ENCODE peak calls at places on chromosomes 2 and 18, in ten cellular contexts. X, C, W, Y, Z, J, U, H, S and A are unnamed samples.

GRCh38 chr2:24489942-24490673 is 946 bp upstream of the NCOA1 start:
- DNase-seq in C (peak; percentile 20), Y (peak; percentile 21), S (no peak), H (peak; percentile 53), J (no peak), Z (peak; percentile 62), X (no peak), W (no peak), U (no peak), A (peak; percentile 86)

GRCh38 chr2:38462121-38462634 is 85.1 kb upstream of the ATL2 start:
- DNase-seq in Y (no peak), Z (peak; percentile 94), J (peak; percentile 23), W (no peak), H (peak; percentile 62), C (no peak), U (no peak), S (peak; percentile 69), X (peak; percentile 70), A (peak; percentile 95)

GRCh38 chr2:215832791-215833190 is 180.6 kb downstream of the MREG start:
- DNase-seq in S (no peak), J (peak; percentile 48), U (no peak), X (no peak), H (no peak), Y (no peak), Z (peak; percentile 33), W (no peak), C (no peak), A (no peak)

GRCh38 chr2:98036349-98037000 is 40.7 kb upstream of the TMEM131 start:
- DNase-seq in X (no peak), U (no peak), H (no peak), Y (peak; percentile 63), W (no peak), S (no peak), J (no peak), Z (no peak), C (no peak), A (no peak)

GRCh38 chr2:207473203-207473865 is 56.4 kb upstream of the CREB1 start:
- DNase-seq in Z (peak; percentile 90), U (no peak), C (peak; percentile 41), W (peak; percentile 38), Y (peak; percentile 71), H (no peak), X (peak; percentile 35), S (peak; percentile 40), J (peak; percentile 69), A (peak; percentile 44)

GRCh38 chr2:209321076-209321475 is 102.8 kb upstream of the MAP2 start:
- DNase-seq in J (no peak), H (no peak), C (no peak), Y (no peak), S (no peak), W (no peak), U (no peak), X (no peak), Z (peak; percentile 59), A (no peak)

GRCh38 chr2:218381916-218382366 is at the start of gene SLC11A1:
- DNase-seq in S (no peak), U (no peak), Z (no peak), Y (no peak), C (no peak), W (no peak), H (peak; percentile 32), J (peak; percentile 89), X (peak; percentile 83), A (peak; percentile 39)

GRCh38 chr2:240571314-240571973 is 3.2 kb downstream of the RNPEPL1 start:
- DNase-seq in Z (no peak), X (peak; percentile 13), S (no peak), Y (no peak), C (no peak), W (no peak), U (no peak), J (no peak), H (peak; percentile 4), A (peak; percentile 76)

GRCh38 chr2:228318218-228318617 is 136.7 kb upstream of the SPHKAP start:
- DNase-seq in H (peak; percentile 11), X (peak; percentile 44), Y (peak; percentile 71), Z (peak; percentile 49), W (no peak), U (no peak), C (peak; percentile 14), S (no peak), J (peak; percentile 4), A (no peak)

GRCh38 chr2:158414538-158414937 is 42.0 kb downstream of the CCDC148 start:
- DNase-seq in J (no peak), Z (peak; percentile 72), X (no peak), W (no peak), U (no peak), S (no peak), C (no peak), H (no peak), Y (no peak), A (peak; percentile 68)

GRCh38 chr2:76197842-76198448 is 487.2 kb upstream of the GCFC2 start:
- DNase-seq in Y (peak; percentile 74), W (no peak), C (peak; percentile 64), Z (peak; percentile 59), H (peak; percentile 52), X (peak; percentile 54), J (peak; percentile 57), U (no peak), S (no peak), A (no peak)

GRCh38 chr2:217737127-217737526 is 265.7 kb downstream of the TNS1 start:
- DNase-seq in S (no peak), C (no peak), W (no peak), J (no peak), X (no peak), Z (no peak), U (no peak), Y (no peak), H (no peak), A (no peak)

GRCh38 chr18:10727477-10727876 is 201.7 kb downstream of the NAPG start:
- DNase-seq in X (no peak), J (no peak), H (no peak), W (no peak), S (no peak), C (no peak), Z (peak; percentile 24), Y (no peak), U (no peak), A (peak; percentile 59)

GRCh38 chr18:10718809-10719208 is 193.0 kb downstream of the NAPG start:
- DNase-seq in Z (no peak), H (no peak), J (no peak), C (no peak), U (no peak), W (no peak), X (no peak), S (no peak), Y (no peak), A (no peak)

GRCh38 chr18:10726198-10727068 is 200.6 kb downstream of the NAPG start:
- DNase-seq in Y (no peak), U (no peak), J (no peak), C (no peak), X (no peak), H (no peak), W (no peak), Z (no peak), S (no peak), A (peak; percentile 57)

DNA sequence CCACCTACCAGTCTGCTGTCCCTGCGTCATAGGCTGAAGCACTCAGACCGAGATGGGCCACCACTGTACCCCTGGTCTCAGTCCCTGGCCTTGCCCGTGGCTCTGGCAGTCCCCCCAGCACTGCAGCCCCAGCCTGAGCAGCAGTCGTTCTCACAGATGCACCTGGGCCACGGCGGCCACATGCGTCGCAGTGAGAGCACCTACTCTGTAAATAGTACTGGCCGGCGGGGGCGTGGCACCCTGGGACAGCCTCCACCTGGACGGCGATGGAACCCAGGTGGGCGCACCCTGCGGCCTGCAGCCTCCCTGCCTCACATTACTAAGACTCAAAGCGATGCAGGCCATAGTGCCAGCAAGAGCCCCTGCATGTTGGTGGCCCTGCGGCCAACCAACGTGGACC is 198.8 kb downstream of the NAPG start:
- DNase-seq in X (no peak), Z (no peak), U (no peak), J (no peak), S (no peak), H (no peak), Y (no peak), C (no peak), W (no peak), A (no peak)
- H3K27ac ChIP-seq in X (no peak overlapping the region), Z (no peak overlapping the region), U (no peak overlapping the region), J (no peak overlapping the region), S (no peak overlapping the region), H (no peak overlapping the region), Y (no peak overlapping the region), C (no peak overlapping the region), W (no peak overlapping the region), A (no peak overlapping the region)

DNA sequence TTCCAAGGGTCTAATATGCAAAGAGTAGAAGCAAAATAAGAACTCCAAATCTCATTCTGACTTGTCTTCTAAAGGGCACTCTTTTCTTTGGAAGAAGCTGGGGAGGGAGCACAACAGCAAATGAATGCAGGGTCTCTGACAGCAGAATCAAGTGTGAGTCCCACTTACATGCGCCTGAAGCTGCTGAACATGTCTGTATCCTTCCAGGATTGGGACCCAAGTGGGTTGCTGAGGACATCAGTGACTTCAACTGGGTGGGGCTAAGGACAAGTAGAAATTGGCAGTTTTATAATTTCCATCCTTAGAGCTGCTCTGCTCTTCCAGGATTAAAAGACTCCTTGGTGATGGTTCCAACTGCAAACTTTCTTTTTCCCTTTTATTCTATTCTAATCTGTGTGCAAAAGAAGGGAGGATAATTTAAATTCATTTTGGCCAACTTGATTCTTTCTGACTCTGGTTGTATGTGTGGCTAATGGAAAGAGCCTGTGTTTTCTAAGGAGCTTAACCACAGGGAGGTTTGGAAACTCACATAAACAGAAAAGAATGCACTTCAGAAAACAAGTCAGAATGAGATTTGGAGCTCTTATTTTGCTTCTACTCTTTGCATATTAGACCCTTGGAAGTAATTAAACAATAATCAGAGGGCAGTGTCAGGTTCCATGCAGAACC is 20.6 kb downstream of the ANTXR1 start:
- DNase-seq in C (no peak), W (no peak), H (no peak), Y (no peak), J (no peak), S (no peak), U (no peak), X (no peak), Z (peak; percentile 66), A (no peak)
- H3K27ac ChIP-seq in C (no peak overlapping the region), W (no peak overlapping the region), H (no peak overlapping the region), Y (no peak overlapping the region), J (no peak overlapping the region), S (no peak overlapping the region), U (no peak overlapping the region), X (no peak overlapping the region), Z (peak overlapping the region; percentile 35), A (peak overlapping the region; percentile 16)

GRCh38 chr2:11836647-11837219 is 90.3 kb downstream of the LPIN1 start:
- DNase-seq in H (no peak), C (no peak), X (no peak), W (no peak), Y (no peak), U (no peak), Z (no peak), J (no peak), S (no peak), A (no peak)
- H3K27ac ChIP-seq in H (no peak overlapping the region), C (no peak overlapping the region), X (no peak overlapping the region), W (no peak overlapping the region), Y (no peak overlapping the region), U (no peak overlapping the region), Z (no peak overlapping the region), J (no peak overlapping the region), S (no peak overlapping the region), A (no peak overlapping the region)

DNA sequence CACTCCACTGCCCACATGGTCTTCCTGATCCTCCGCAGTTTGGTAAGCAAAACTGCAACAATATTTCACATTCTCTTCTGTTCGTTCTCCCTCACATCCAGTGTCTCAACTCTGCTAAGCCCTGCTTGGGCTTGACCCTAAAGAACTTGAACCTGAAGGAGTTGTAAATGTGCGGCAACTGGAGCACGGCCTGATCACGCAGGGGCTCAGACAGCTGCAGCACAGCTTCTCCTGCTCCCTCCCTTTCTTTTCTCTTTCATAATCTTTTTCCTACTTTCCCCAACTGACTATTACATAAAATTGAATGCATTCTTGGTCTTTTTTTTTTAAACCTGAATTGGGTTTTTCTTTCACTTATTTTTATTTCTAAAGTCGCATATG is 10.2 kb downstream of the CYRIA start:
- DNase-seq in S (peak; percentile 48), X (no peak), Y (no peak), C (no peak), W (no peak), Z (no peak), J (no peak), U (no peak), H (no peak), A (no peak)
- H3K27ac ChIP-seq in S (peak overlapping the region; percentile 81), X (no peak overlapping the region), Y (no peak overlapping the region), C (no peak overlapping the region), W (no peak overlapping the region), Z (no peak overlapping the region), J (peak overlapping the region; percentile 58), U (no peak overlapping the region), H (peak overlapping the region; percentile 36), A (no peak overlapping the region)